ENCODE peak calls at places on chromosomes 12 and 14, in ten cellular contexts. T is upper lobe of right lung; F is Jurkat, Clone E6-1; V is fibroblast of pulmonary artery; U is NCI-H1105; S is GM20000; O is esophagus squamous epithelium; W is K562; D is T47D; L is stimulated activated CD4-positive, alpha-beta T cell treated with anti-CD3 and anti-CD28 coated beads, Interleukin-12 subunit alpha, Interleukin-12 subunit beta, amount 100 ng/mL, for 48 hours. I is an unnamed sample.

GRCh38 chr12:53974084-53975018 is at the start of gene HOTAIR:
- DNase-seq in S (peak), V (no peak), W (no peak), O (no peak), F (no peak), T (no peak), L (no peak), U (no peak), D (no peak), I (no peak)

GRCh38 chr12:31590730-31591307 is at the start of gene DENND5B:
- DNase-seq in T (peak), V (peak), L (peak), D (peak), F (no peak), S (peak), O (no peak), U (peak), W (peak), I (peak)

GRCh38 chr14:70008457-70008856 is 129.2 kb downstream of the SMOC1 start:
- DNase-seq in V (no peak), F (no peak), O (no peak), L (no peak), S (no peak), W (no peak), T (no peak), D (no peak), U (no peak), I (no peak)

GRCh38 chr14:21882226-21882625 is 208.6 kb upstream of the OR4E1 start:
- DNase-seq in F (no peak), O (no peak), V (no peak), D (no peak), L (no peak), W (no peak), U (no peak), T (no peak), S (no peak), I (no peak)

GRCh38 chr12:46490635-46491034 is 118.1 kb upstream of the SLC38A2 start:
- DNase-seq in F (no peak), L (no peak), S (no peak), V (peak), U (no peak), T (no peak), O (no peak), W (no peak), D (no peak), I (no peak)

GRCh38 chr12:50603817-50604639 is 99.2 kb downstream of the DIP2B start:
- DNase-seq in S (no peak), F (no peak), D (no peak), T (no peak), V (peak), U (no peak), L (no peak), W (no peak), O (no peak), I (no peak)

GRCh38 chr12:83092101-83092500 is 405.4 kb downstream of the TMTC2 start:
- DNase-seq in L (no peak), T (no peak), O (no peak), F (no peak), W (no peak), U (no peak), V (no peak), D (no peak), S (no peak), I (no peak)

GRCh38 chr12:105466901-105467598 is 136.6 kb downstream of the C12orf75 start:
- DNase-seq in L (no peak), F (no peak), V (peak), S (no peak), D (no peak), O (no peak), T (no peak), U (no peak), W (no peak), I (no peak)

GRCh38 chr14:104031384-104031783 is 54.1 kb upstream of the ASPG start:
- DNase-seq in D (no peak), U (no peak), L (no peak), T (no peak), S (no peak), W (no peak), O (no peak), V (no peak), F (no peak), I (no peak)

GRCh38 chr12:115983226-115983798 is 294.2 kb downstream of the MED13L start:
- DNase-seq in V (no peak), F (no peak), W (peak), L (no peak), D (no peak), T (no peak), S (no peak), O (no peak), U (no peak), I (no peak)

GRCh38 chr14:95875831-95876768 is 532 bp upstream of the TUNAR start:
- DNase-seq in F (no peak), U (no peak), O (no peak), V (no peak), S (peak), T (no peak), W (no peak), L (no peak), D (no peak), I (no peak)

GRCh38 chr12:93140801-93141200 is 211.7 kb upstream of the EEA1 start:
- DNase-seq in U (no peak), O (no peak), T (no peak), F (no peak), D (no peak), W (no peak), L (no peak), V (no peak), S (no peak), I (no peak)

GRCh38 chr12:72547593-72547992 is 275.4 kb downstream of the TRHDE start:
- DNase-seq in D (no peak), T (no peak), U (no peak), S (no peak), O (no peak), L (no peak), F (no peak), W (no peak), V (no peak), I (no peak)

GRCh38 chr14:58805057-58805456 is 167.3 kb downstream of the DACT1 start:
- DNase-seq in F (no peak), S (no peak), V (peak), D (no peak), W (no peak), O (no peak), T (no peak), L (no peak), U (peak), I (no peak)

GRCh38 chr14:72291908-72292688 is 359.9 kb downstream of the RGS6 start:
- DNase-seq in W (peak), O (no peak), L (peak), D (peak), F (peak), T (no peak), U (no peak), S (peak), V (peak), I (peak)

GRCh38 chr14:104680056-104680805 is 9.2 kb upstream of the INF2 start:
- DNase-seq in S (no peak), V (peak), D (no peak), F (no peak), O (no peak), T (peak), U (no peak), L (no peak), W (no peak), I (peak)

GRCh38 chr14:75147423-75148071 is 20.7 kb upstream of the NEK9 start:
- DNase-seq in L (no peak), U (no peak), S (no peak), D (no peak), T (peak), F (no peak), O (no peak), W (no peak), V (peak), I (no peak)

GRCh38 chr12:3293013-3293412 is 198.0 kb upstream of the PRMT8 start:
- DNase-seq in T (no peak), W (no peak), F (no peak), U (no peak), L (no peak), O (no peak), V (no peak), D (no peak), S (no peak), I (no peak)

GRCh38 chr12:64109706-64110105 is 112.4 kb downstream of the KICS2 start:
- DNase-seq in D (no peak), W (no peak), O (no peak), S (no peak), V (no peak), U (no peak), L (no peak), F (no peak), T (no peak), I (no peak)

GRCh38 chr14:22458737-22459136 is 130.3 kb downstream of the DAD1 start:
- DNase-seq in F (no peak), L (no peak), U (no peak), S (no peak), W (no peak), O (no peak), V (no peak), T (no peak), D (no peak), I (no peak)

GRCh38 chr14:69260979-69261605 is 1.1 kb downstream of the GALNT16 start:
- DNase-seq in T (no peak), V (no peak), S (peak), W (peak), F (no peak), U (peak), O (no peak), D (peak), L (peak), I (peak)

GRCh38 chr14:92459479-92460421 is 53.8 kb upstream of the RIN3 start:
- DNase-seq in V (peak), T (no peak), F (no peak), W (no peak), S (no peak), O (no peak), D (no peak), L (no peak), U (no peak), I (no peak)

GRCh38 chr14:94213021-94213420 is 38.9 kb downstream of the PPP4R4 start:
- DNase-seq in L (no peak), O (no peak), D (no peak), U (no peak), T (no peak), S (no peak), V (peak), W (no peak), F (no peak), I (no peak)

GRCh38 chr14:63478437-63478852 is 64.7 kb downstream of the PPP2R5E start:
- DNase-seq in U (no peak), D (no peak), F (no peak), T (no peak), W (no peak), L (no peak), O (no peak), V (no peak), S (peak), I (no peak)

GRCh38 chr12:105676694-105677093 is 346.2 kb downstream of the C12orf75 start:
- DNase-seq in D (no peak), U (no peak), L (no peak), V (no peak), O (no peak), S (no peak), F (no peak), W (no peak), T (no peak), I (peak)

GRCh38 chr12:89880695-89881350 is 172.2 kb upstream of the ATP2B1 start:
- DNase-seq in O (peak), L (no peak), T (no peak), D (no peak), V (no peak), W (no peak), F (peak), U (no peak), S (peak), I (no peak)

GRCh38 chr12:64004639-64005038 is 160.1 kb downstream of the SRGAP1 start:
- DNase-seq in T (no peak), F (no peak), W (no peak), O (no peak), D (no peak), S (no peak), V (peak), L (no peak), U (no peak), I (no peak)

GRCh38 chr14:92287987-92288386 is 35.0 kb upstream of the SLC24A4 start:
- DNase-seq in O (no peak), F (no peak), T (no peak), V (no peak), S (no peak), D (no peak), W (no peak), L (no peak), U (no peak), I (peak)

I was measured in LoVo.